ENCODE peak calls at places on chromosomes 12 and 14, in five cellular contexts. P is prostate gland, X is uterus, Z is upper lobe of right lung, J is cardiac muscle cell. L is an unnamed sample.

GRCh38 chr12:132197581-132198281 is 53.5 kb downstream of the NOC4L start:
- DNase-seq in P (no peak), J (peak), X (no peak), Z (no peak), L (no peak)

GRCh38 chr12:42686514-42687172 is 97.1 kb upstream of the PRICKLE1 start:
- DNase-seq in X (no peak), J (no peak), P (no peak), Z (no peak), L (no peak)

GRCh38 chr12:81792666-81793065 is 33.5 kb upstream of the PPFIA2 start:
- DNase-seq in Z (no peak), P (no peak), X (no peak), J (no peak), L (no peak)

GRCh38 chr12:132925597-132926416 is 30.3 kb downstream of the ZNF605 start:
- DNase-seq in Z (no peak), P (no peak), X (no peak), J (no peak), L (no peak)

GRCh38 chr12:20028033-20028432 is 340.3 kb upstream of the PDE3A start:
- DNase-seq in P (no peak), J (no peak), Z (no peak), X (no peak), L (no peak)

GRCh38 chr12:120489018-120489417 is 6.9 kb upstream of the DYNLL1 start:
- DNase-seq in J (no peak), Z (no peak), X (peak), P (no peak), L (no peak)

GRCh38 chr14:70660967-70661871 is 19.5 kb downstream of the TTC9 start:
- DNase-seq in P (peak), J (no peak), X (no peak), Z (no peak), L (peak)

GRCh38 chr12:40668095-40668494 is 24.1 kb upstream of the CNTN1 start:
- DNase-seq in P (no peak), J (no peak), X (no peak), Z (no peak), L (no peak)

GRCh38 chr14:69571879-69572633 is 2.6 kb downstream of the CCDC177 start:
- DNase-seq in P (no peak), J (peak), Z (no peak), X (no peak), L (peak)

GRCh38 chr12:7130537-7130790 is 293 bp downstream of the CLSTN3 start:
- DNase-seq in P (no peak), X (no peak), J (no peak), Z (no peak), L (no peak)

GRCh38 chr12:130109062-130109945 is 53.0 kb upstream of the FZD10 start:
- DNase-seq in J (no peak), X (no peak), Z (no peak), P (no peak), L (no peak)

GRCh38 chr12:28543021-28543890 is 353.0 kb downstream of the CCDC91 start:
- DNase-seq in Z (no peak), J (peak), X (no peak), P (no peak), L (no peak)

GRCh38 chr12:10395390-10395998 is 5.7 kb upstream of the KLRK1 start:
- DNase-seq in J (peak), X (no peak), Z (no peak), P (peak), L (peak)

GRCh38 chr14:103001651-103002396 is 55.5 kb downstream of the CDC42BPB start:
- DNase-seq in P (no peak), J (no peak), Z (no peak), X (no peak), L (no peak)

GRCh38 chr12:113230315-113231274 is 9.3 kb downstream of the TPCN1 start:
- DNase-seq in P (no peak), J (peak), X (no peak), Z (peak), L (no peak)

GRCh38 chr14:86999076-86999475 is 993.9 kb downstream of the GALC start:
- DNase-seq in X (no peak), P (no peak), Z (no peak), J (no peak), L (no peak)

GRCh38 chr12:116160196-116160595 is 117.3 kb downstream of the MED13L start:
- DNase-seq in J (no peak), Z (no peak), X (no peak), P (no peak), L (no peak)

GRCh38 chr12:116443706-116444589 is 115.2 kb upstream of the MAP1LC3B2 start:
- DNase-seq in J (no peak), P (peak), Z (peak), X (peak), L (no peak)

GRCh38 chr12:47808574-47809380 is 10.9 kb downstream of the HDAC7 start:
- DNase-seq in Z (no peak), P (no peak), X (no peak), J (no peak), L (no peak)

GRCh38 chr14:74886001-74886400 is 4.3 kb downstream of the DLST start:
- DNase-seq in Z (no peak), P (no peak), X (peak), J (peak), L (no peak)

GRCh38 chr12:42498549-42499247 is 90.8 kb downstream of the PRICKLE1 start:
- DNase-seq in J (peak), P (no peak), X (no peak), Z (no peak), L (no peak)

GRCh38 chr12:106357549-106358409 is at the start of gene POLR3B:
- DNase-seq in X (peak), J (peak), Z (peak), P (peak), L (peak)

DNA sequence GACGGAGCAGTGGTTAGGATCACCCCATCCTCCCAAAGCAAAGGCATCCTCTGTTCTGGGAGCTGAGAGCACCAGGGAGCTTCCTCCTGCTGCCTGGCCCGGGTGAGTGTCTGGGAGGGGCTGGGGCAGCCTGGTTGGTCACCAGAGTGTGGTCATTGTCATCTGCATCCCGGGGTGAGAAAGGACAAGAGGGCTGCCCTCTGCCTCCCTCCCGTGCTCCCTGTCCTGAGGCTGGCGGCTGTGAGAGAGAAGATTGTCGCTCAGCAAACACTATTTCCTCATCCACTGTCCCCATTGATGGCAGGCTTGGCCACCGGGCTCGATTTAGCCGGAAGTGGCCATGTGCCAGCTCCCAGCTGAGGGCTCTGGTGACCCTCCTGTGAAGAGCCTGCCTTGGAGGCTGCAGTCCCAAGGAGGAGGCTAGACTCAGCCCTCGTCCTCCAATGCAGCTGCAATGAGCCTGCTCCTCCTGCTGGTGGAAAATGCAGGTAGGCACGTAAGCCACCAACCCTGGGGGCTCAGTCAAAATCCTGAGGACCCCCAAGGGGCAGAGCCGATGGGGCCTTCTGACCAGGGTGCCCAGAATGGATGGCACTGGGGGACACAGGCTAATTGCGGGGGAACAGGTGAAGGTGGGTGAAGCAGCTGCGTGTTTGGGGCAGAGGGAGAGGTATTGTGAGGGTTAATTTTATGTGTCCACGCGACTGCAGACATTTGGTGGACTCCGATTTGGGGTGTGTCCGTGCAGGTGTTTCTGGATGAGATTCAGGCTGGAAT is 155.7 kb downstream of the KIF26A start:
- DNase-seq in Z (peak), J (no peak), P (no peak), X (no peak), L (no peak)
- TF ChIP-seq CTCF in Z (no peak), J (peak), P (no peak), X (no peak), L (no peak)

DNA sequence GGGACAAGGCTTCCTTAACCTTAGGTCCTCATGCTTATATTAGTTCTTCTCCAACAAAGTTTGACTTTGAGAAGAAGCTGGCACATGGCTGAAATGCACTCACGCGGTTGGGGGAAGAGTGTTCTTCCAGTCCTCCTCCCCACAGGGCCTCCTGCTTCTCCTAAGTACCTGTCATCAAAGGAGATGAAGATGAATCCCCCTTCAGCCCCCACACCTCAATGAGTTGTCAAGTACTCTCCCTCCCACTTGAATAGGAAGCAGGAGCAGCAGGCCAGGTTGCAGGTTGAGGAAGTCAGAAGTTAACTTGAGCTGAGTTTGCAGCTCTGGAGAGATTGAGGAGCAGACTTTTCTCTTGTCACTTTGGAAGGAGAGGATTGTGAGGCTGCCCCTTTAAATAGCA is 2.9 kb upstream of the PDE1B start:
- DNase-seq in P (no peak), X (no peak), J (no peak), Z (no peak), L (no peak)
- H3K27ac ChIP-seq in P (no peak), X (no peak), J (no peak), Z (no peak), L (no peak)

GRCh38 chr12:117907108-117907689 is 61.6 kb downstream of the KSR2 start:
- DNase-seq in X (no peak), J (no peak), Z (no peak), P (no peak), L (peak)
- TF ChIP-seq CTCF in X (no peak), J (no peak), Z (no peak), P (no peak), L (peak)

GRCh38 chr12:109433618-109434017 is 43.5 kb downstream of the KCTD10 start:
- DNase-seq in P (no peak), J (no peak), Z (no peak), X (peak), L (no peak)
- H3K27ac ChIP-seq in P (no peak), J (no peak), Z (no peak), X (no peak), L (no peak)

GRCh38 chr14:56224179-56224578 is 106.0 kb downstream of the PELI2 start:
- DNase-seq in P (no peak), Z (no peak), J (no peak), X (no peak), L (no peak)
- TF ChIP-seq CTCF in P (no peak), Z (no peak), J (no peak), X (no peak), L (no peak)

L was measured in body of pancreas.